ENCODE peak calls at places on chromosomes 13 and 19, in six cellular contexts. U, K, F, A, J and T are unnamed samples.

GRCh38 chr13:23087884-23088283 is 92.9 kb upstream of the SGCG start:
- DNase-seq in U (no peak), K (peak; percentile 31), F (peak; percentile 24), A (no peak), J (no peak), T (no peak)

GRCh38 chr13:22690756-22691155 is 490.0 kb upstream of the SGCG start:
- DNase-seq in U (no peak), K (no peak), F (no peak), A (no peak), J (no peak), T (no peak)

GRCh38 chr19:54287456-54287855 is 6.5 kb upstream of the LILRB2 start:
- DNase-seq in U (no peak), K (no peak), F (no peak), A (no peak), J (no peak), T (no peak)

GRCh38 chr19:6042776-6043726 is 65.1 kb upstream of the RANBP3 start:
- DNase-seq in U (no peak), K (no peak), F (no peak), A (no peak), J (no peak), T (no peak)

GRCh38 chr19:11092181-11092538 is 2.9 kb downstream of the LDLR start:
- DNase-seq in U (peak; percentile 19), K (no peak), F (no peak), A (peak; percentile 49), J (no peak), T (no peak)

GRCh38 chr19:3359850-3360493 is 6.4 kb upstream of the NFIC start:
- DNase-seq in U (no peak), K (no peak), F (no peak), A (no peak), J (no peak), T (no peak)

GRCh38 chr19:21604351-21604926 is 99.0 kb downstream of the ZNF429 start:
- DNase-seq in U (no peak), K (peak; percentile 27), F (peak; percentile 7), A (no peak), J (no peak), T (no peak)

GRCh38 chr13:45119469-45119989 is 781 bp upstream of the GTF2F2 start:
- DNase-seq in U (peak; percentile 41), K (peak; percentile 42), F (peak; percentile 18), A (peak; percentile 68), J (no peak), T (peak; percentile 53)

GRCh38 chr19:58037927-58038687 is 4.3 kb downstream of the ZSCAN1 start:
- DNase-seq in U (no peak), K (no peak), F (peak; percentile 69), A (no peak), J (no peak), T (no peak)

GRCh38 chr19:42546831-42547500 is 18.7 kb upstream of the CEACAM1 start:
- DNase-seq in U (no peak), K (no peak), F (no peak), A (no peak), J (no peak), T (no peak)

GRCh38 chr13:98476538-98476966 is 100.4 kb downstream of the STK24 start:
- DNase-seq in U (peak; percentile 81), K (no peak), F (no peak), A (peak; percentile 77), J (peak; percentile 57), T (peak; percentile 95)

GRCh38 chr13:47332149-47332548 is 435.3 kb upstream of the HTR2A start:
- DNase-seq in U (no peak), K (no peak), F (no peak), A (no peak), J (no peak), T (no peak)

GRCh38 chr19:12757544-12758274 is 6.1 kb downstream of the BEST2 start:
- DNase-seq in U (peak; percentile 53), K (peak; percentile 67), F (peak; percentile 90), A (peak; percentile 40), J (peak; percentile 59), T (peak; percentile 63)

GRCh38 chr19:15194938-15195337 is 5.9 kb downstream of the NOTCH3 start:
- DNase-seq in U (no peak), K (no peak), F (no peak), A (no peak), J (peak; percentile 50), T (peak; percentile 63)

GRCh38 chr19:4089400-4089908 is 22.8 kb upstream of the ZBTB7A start:
- DNase-seq in U (no peak), K (peak; percentile 36), F (no peak), A (no peak), J (no peak), T (peak; percentile 80)

GRCh38 chr19:54297759-54298305 is 15.1 kb downstream of the LILRA5 start:
- DNase-seq in U (no peak), K (no peak), F (peak; percentile 9), A (no peak), J (no peak), T (no peak)

GRCh38 chr19:51689751-51690358 is 3.3 kb upstream of the SPACA6 start:
- DNase-seq in U (no peak), K (peak; percentile 32), F (peak; percentile 77), A (no peak), J (no peak), T (no peak)

GRCh38 chr13:30618186-30618937 is 642 bp downstream of the USPL1 start:
- DNase-seq in U (no peak), K (no peak), F (peak; percentile 15), A (peak; percentile 3), J (peak; percentile 39), T (no peak)

GRCh38 chr13:29918845-29919244 is 68.4 kb upstream of the UBL3 start:
- DNase-seq in U (no peak), K (no peak), F (no peak), A (no peak), J (no peak), T (no peak)

GRCh38 chr13:66859934-66860867 is 369.9 kb downstream of the PCDH9 start:
- DNase-seq in U (no peak), K (no peak), F (no peak), A (no peak), J (no peak), T (no peak)

GRCh38 chr19:36093146-36093662 is 17.7 kb upstream of the OVOL3 start:
- DNase-seq in U (no peak), K (no peak), F (no peak), A (no peak), J (no peak), T (no peak)

GRCh38 chr19:5003781-5004180 is 34.9 kb downstream of the KDM4B start:
- DNase-seq in U (no peak), K (no peak), F (no peak), A (no peak), J (no peak), T (no peak)

GRCh38 chr13:43348397-43348796 is 325.0 kb downstream of the DNAJC15 start:
- DNase-seq in U (no peak), K (no peak), F (no peak), A (no peak), J (no peak), T (no peak)

GRCh38 chr19:11265785-11266236 is 3.5 kb upstream of the DOCK6 start:
- DNase-seq in U (no peak), K (peak; percentile 97), F (no peak), A (no peak), J (no peak), T (no peak)

GRCh38 chr19:56314018-56314583 is 538 bp downstream of the ZSCAN5A start:
- DNase-seq in U (no peak), K (no peak), F (no peak), A (no peak), J (no peak), T (no peak)

GRCh38 chr19:52584686-52585085 is 14.6 kb downstream of the ZNF701 start:
- DNase-seq in U (no peak), K (no peak), F (no peak), A (no peak), J (no peak), T (no peak)

GRCh38 chr13:109400625-109401257 is 385.6 kb downstream of the IRS2 start:
- DNase-seq in U (no peak), K (no peak), F (peak; percentile 8), A (no peak), J (no peak), T (no peak)

GRCh38 chr13:36298535-36299068 is 988 bp upstream of the CCDC169 start:
- DNase-seq in U (no peak), K (no peak), F (peak; percentile 90), A (no peak), J (no peak), T (no peak)

GRCh38 chr13:77729502-77730221 is 32.2 kb downstream of the SLAIN1 start:
- DNase-seq in U (no peak), K (no peak), F (no peak), A (no peak), J (no peak), T (no peak)